ENCODE peak calls at places on chromosomes 7 and 10, in five cellular contexts. P, C, U, Q and G are unnamed samples.

GRCh38 chr7:103795112-103795511 is 194.3 kb downstream of the RELN start:
- DNase-seq in P (no peak), C (no peak), U (no peak), Q (no peak), G (no peak)

GRCh38 chr7:101542527-101543241 is 86.4 kb downstream of the MYL10 start:
- DNase-seq in P (peak; percentile 60), C (peak; percentile 7), U (peak; percentile 93), Q (peak; percentile 68), G (peak; percentile 76)

GRCh38 chr10:104706886-104707285 is 65.8 kb downstream of the SORCS3 start:
- DNase-seq in P (no peak), C (no peak), U (no peak), Q (no peak), G (no peak)

GRCh38 chr10:4596951-4597350 is 229.1 kb upstream of the AKR1E2 start:
- DNase-seq in P (no peak), C (no peak), U (no peak), Q (no peak), G (no peak)

GRCh38 chr7:136333636-136334035 is 356.5 kb upstream of the MTPN start:
- DNase-seq in P (no peak), C (no peak), U (no peak), Q (no peak), G (no peak)

GRCh38 chr10:133289761-133290160 is 13.1 kb upstream of the ADAM8 start:
- DNase-seq in P (no peak), C (no peak), U (no peak), Q (no peak), G (no peak)

GRCh38 chr10:35940067-35940989 is 298.2 kb upstream of the FZD8 start:
- DNase-seq in P (no peak), C (no peak), U (no peak), Q (peak; percentile 17), G (no peak)

GRCh38 chr7:68547181-68547580 is 1051.1 kb upstream of the AUTS2 start:
- DNase-seq in P (no peak), C (no peak), U (no peak), Q (no peak), G (no peak)

GRCh38 chr10:49183596-49184542 is 4.3 kb downstream of the TMEM273 start:
- DNase-seq in P (no peak), C (no peak), U (no peak), Q (no peak), G (peak; percentile 26)

GRCh38 chr10:27719052-27719451 is 26.6 kb downstream of the MKX start:
- DNase-seq in P (no peak), C (no peak), U (no peak), Q (no peak), G (no peak)

GRCh38 chr10:11601670-11602069 is 9.8 kb downstream of the USP6NL start:
- DNase-seq in P (no peak), C (no peak), U (no peak), Q (no peak), G (no peak)

GRCh38 chr10:29849434-29849833 is 210.0 kb downstream of the JCAD start:
- DNase-seq in P (no peak), C (no peak), U (no peak), Q (no peak), G (no peak)

GRCh38 chr10:130050008-130050407 is 60.6 kb downstream of the C10orf143 start:
- DNase-seq in P (no peak), C (no peak), U (no peak), Q (no peak), G (no peak)

GRCh38 chr10:101512741-101513140 is 75.3 kb downstream of the POLL start:
- DNase-seq in P (no peak), C (no peak), U (no peak), Q (no peak), G (no peak)

GRCh38 chr10:28494420-28494819 is 38.5 kb upstream of the WAC start:
- DNase-seq in P (no peak), C (no peak), U (no peak), Q (no peak), G (no peak)

GRCh38 chr7:45594780-45595535 is 20.8 kb downstream of the ADCY1 start:
- DNase-seq in P (no peak), C (no peak), U (peak; percentile 24), Q (no peak), G (no peak)

GRCh38 chr10:23095966-23096813 is 811 bp downstream of the MSRB2 start:
- DNase-seq in P (peak; percentile 18), C (peak; percentile 22), U (no peak), Q (peak; percentile 67), G (peak; percentile 45)

GRCh38 chr10:12908773-12909172 is 92.7 kb downstream of the CCDC3 start:
- DNase-seq in P (no peak), C (no peak), U (no peak), Q (no peak), G (no peak)

GRCh38 chr10:126846959-126847358 is 58.3 kb upstream of the DOCK1 start:
- DNase-seq in P (no peak), C (no peak), U (peak; percentile 56), Q (no peak), G (no peak)